ENCODE peak calls at places on chromosomes 13 and 19, in eight cellular contexts. H is fibroblast of lung, R is RWPE1, G is fibroblast of pulmonary artery, A is PC-9, C is pancreas, T is HFFc6, K is fibroblast of the aortic adventitia. J is an unnamed sample.
A peak's percentile ranks its signal among the peaks of the same experiment; 100 is the strongest.

GRCh38 chr19:33171916-33172359 is 22.2 kb upstream of the LRP3 start:
- DNase-seq in H (peak; percentile 38), R (no peak), G (no peak), A (no peak), C (no peak), T (peak; percentile 60), K (peak; percentile 44), J (peak; percentile 28)

GRCh38 chr13:37602743-37603381 is 4.3 kb upstream of the POSTN start:
- DNase-seq in H (peak; percentile 64), R (peak; percentile 5), G (peak; percentile 58), A (no peak), C (no peak), T (peak; percentile 10), K (peak; percentile 67), J (no peak)

GRCh38 chr13:44921931-44922758 is 67.1 kb downstream of the NUFIP1 start:
- DNase-seq in H (peak; percentile 100), R (peak; percentile 78), G (peak; percentile 94), A (peak; percentile 53), C (peak; percentile 34), T (peak; percentile 96), K (peak; percentile 97), J (no peak)

GRCh38 chr13:20495087-20496023 is 30.3 kb downstream of the CRYL1 start:
- DNase-seq in H (peak; percentile 79), R (peak; percentile 68), G (peak; percentile 84), A (peak; percentile 41), C (peak; percentile 33), T (peak; percentile 68), K (peak; percentile 83), J (no peak)

GRCh38 chr13:112969692-112970338 is 801 bp downstream of the MCF2L start:
- DNase-seq in H (no peak), R (no peak), G (no peak), A (no peak), C (no peak), T (no peak), K (no peak), J (no peak)

GRCh38 chr13:76307157-76307556 is 579.0 kb downstream of the KCTD12 start:
- DNase-seq in H (peak; percentile 46), R (no peak), G (peak; percentile 70), A (no peak), C (no peak), T (no peak), K (peak; percentile 88), J (no peak)

GRCh38 chr13:42355118-42355840 is 83.3 kb downstream of the AKAP11 start:
- DNase-seq in H (no peak), R (no peak), G (no peak), A (no peak), C (no peak), T (no peak), K (no peak), J (no peak)

GRCh38 chr13:50527612-50528509 is 315.6 kb downstream of the DLEU7 start:
- DNase-seq in H (no peak), R (no peak), G (no peak), A (no peak), C (no peak), T (no peak), K (no peak), J (no peak)

GRCh38 chr13:112852392-112852791 is 116.6 kb upstream of the MCF2L start:
- DNase-seq in H (no peak), R (no peak), G (no peak), A (no peak), C (no peak), T (no peak), K (no peak), J (peak; percentile 66)

DNA sequence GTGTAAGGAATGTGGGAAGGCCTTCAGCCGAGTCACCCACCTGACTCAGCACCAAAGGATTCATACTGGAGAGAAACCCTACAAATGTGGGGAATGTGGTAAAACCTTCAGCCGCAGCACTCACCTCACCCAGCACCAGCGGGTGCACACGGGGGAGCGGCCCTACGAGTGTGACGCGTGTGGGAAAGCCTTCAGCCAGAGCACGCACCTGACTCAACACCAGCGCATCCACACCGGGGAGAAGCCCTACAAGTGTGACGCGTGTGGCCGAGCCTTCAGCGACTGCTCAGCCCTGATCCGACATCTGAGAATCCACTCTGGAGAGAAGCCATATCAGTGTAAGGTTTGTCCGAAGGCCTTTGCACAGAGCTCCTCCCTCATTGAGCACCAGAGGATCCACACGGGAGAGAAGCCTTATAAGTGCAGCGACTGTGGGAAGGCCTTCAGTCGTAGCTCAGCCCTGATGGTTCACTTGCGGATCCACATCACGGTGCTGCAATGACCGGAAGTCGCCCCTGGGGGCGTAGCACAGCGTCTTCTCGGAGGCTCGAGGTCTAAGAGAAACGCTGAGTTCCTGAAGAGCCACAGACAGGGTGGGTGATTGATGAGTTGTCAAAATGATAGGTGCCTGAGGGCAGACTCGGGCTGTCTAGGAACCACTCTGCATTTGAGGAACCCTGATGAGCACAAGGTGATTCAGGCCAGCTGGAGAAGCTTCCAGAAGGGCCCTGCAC is 12.2 kb downstream of the ZSCAN22 start:
- DNase-seq in H (no peak), R (no peak), G (no peak), A (no peak), C (no peak), T (no peak), K (no peak), J (peak; percentile 79)
- TF ChIP-seq CTCF in H (no peak), R (no peak), G (no peak), A (peak; percentile 27), C (no peak), T (peak; percentile 6), K (peak; percentile 4), J (peak; percentile 15)

GRCh38 chr19:48836089-48837017 is at the start of gene HSD17B14:
- DNase-seq in H (peak; percentile 38), R (no peak), G (peak; percentile 27), A (peak; percentile 84), C (no peak), T (peak; percentile 11), K (peak; percentile 38), J (no peak)
- TF ChIP-seq CTCF in H (no peak), R (peak; percentile 54), G (no peak), A (peak; percentile 48), C (no peak), T (peak; percentile 62), K (no peak), J (peak; percentile 31)

GRCh38 chr13:100409132-100409531 is 179.5 kb downstream of the GGACT start:
- DNase-seq in H (no peak), R (no peak), G (peak; percentile 18), A (no peak), C (no peak), T (no peak), K (peak; percentile 5), J (no peak)
- TF ChIP-seq CTCF in H (no peak), R (no peak), G (no peak), A (no peak), C (no peak), T (no peak), K (no peak), J (no peak)

GRCh38 chr19:49470615-49470978 is 3.4 kb upstream of the FLT3LG start:
- DNase-seq in H (no peak), R (no peak), G (no peak), A (no peak), C (no peak), T (no peak), K (no peak), J (no peak)

GRCh38 chr19:49468199-49468598 is 5.8 kb upstream of the FLT3LG start:
- DNase-seq in H (no peak), R (peak; percentile 66), G (no peak), A (no peak), C (no peak), T (no peak), K (no peak), J (no peak)

GRCh38 chr19:49468746-49469447 is 5.1 kb upstream of the FLT3LG start:
- DNase-seq in H (peak; percentile 85), R (peak; percentile 68), G (peak; percentile 71), A (peak; percentile 44), C (no peak), T (no peak), K (peak; percentile 95), J (no peak)

GRCh38 chr19:49472936-49473335 is 1.1 kb upstream of the FLT3LG start:
- DNase-seq in H (no peak), R (no peak), G (no peak), A (no peak), C (no peak), T (no peak), K (no peak), J (no peak)

GRCh38 chr19:49469828-49470614 is 4.0 kb upstream of the FLT3LG start:
- DNase-seq in H (no peak), R (no peak), G (no peak), A (no peak), C (no peak), T (no peak), K (no peak), J (no peak)
- TF ChIP-seq CTCF in H (peak; percentile 5), R (no peak), G (no peak), A (no peak), C (no peak), T (peak; percentile 31), K (no peak), J (peak; percentile 33)

GRCh38 chr19:55339225-55340143 is at the start of gene KMT5C:
- DNase-seq in H (peak; percentile 100), R (peak; percentile 100), G (peak; percentile 100), A (peak; percentile 100), C (peak; percentile 100), T (peak; percentile 100), K (peak; percentile 100), J (peak; percentile 100)

GRCh38 chr19:55341191-55342043 is 1.7 kb downstream of the KMT5C start:
- DNase-seq in H (peak; percentile 44), R (peak; percentile 84), G (peak; percentile 59), A (peak; percentile 90), C (peak; percentile 81), T (peak; percentile 41), K (peak; percentile 47), J (no peak)

GRCh38 chr19:55340144-55340783 is 588 bp downstream of the KMT5C start:
- DNase-seq in H (no peak), R (no peak), G (no peak), A (no peak), C (peak; percentile 46), T (no peak), K (no peak), J (no peak)

GRCh38 chr19:55342044-55342531 is 2.4 kb downstream of the KMT5C start:
- DNase-seq in H (no peak), R (no peak), G (no peak), A (no peak), C (no peak), T (no peak), K (no peak), J (no peak)

DNA sequence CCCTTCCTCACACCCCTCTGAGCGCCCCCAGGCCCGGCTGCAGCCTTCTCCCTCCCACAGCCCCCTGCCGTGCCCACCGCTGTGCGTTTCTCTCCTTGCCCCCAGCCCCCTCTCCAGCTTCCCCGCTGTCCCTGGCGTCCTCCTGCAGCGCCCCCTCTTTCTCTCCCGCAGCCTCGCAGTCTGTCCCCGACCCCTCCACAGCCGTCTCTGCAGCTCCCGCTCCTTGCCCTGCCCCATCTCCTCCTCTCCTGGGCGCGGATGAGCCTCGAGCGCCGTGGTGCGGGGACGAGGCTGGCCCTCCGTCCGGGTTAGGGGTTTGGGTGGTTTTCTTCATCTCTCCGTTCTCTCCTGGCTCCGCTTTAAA is 1.1 kb downstream of the KMT5C start:
- DNase-seq in H (no peak), R (no peak), G (no peak), A (no peak), C (no peak), T (no peak), K (no peak), J (no peak)
- TF ChIP-seq CTCF in H (no peak), R (no peak), G (peak; percentile 3), A (no peak), C (no peak), T (peak; percentile 51), K (no peak), J (peak; percentile 30)